ENCODE peak calls at places on chromosomes 11 and 22, in nine cellular contexts. U, A, Y, T, H, W, C, V and L are unnamed samples.

GRCh38 chr11:68773521-68774187 is 22.3 kb upstream of the TESMIN start:
- DNase-seq in U (no peak), V (no peak), H (peak), W (no peak), A (no peak), C (no peak), Y (no peak), T (no peak), L (no peak)

GRCh38 chr22:32409977-32410376 is 2.1 kb downstream of the RTCB start:
- DNase-seq in T (no peak), Y (no peak), A (no peak), U (no peak), V (no peak), C (no peak), W (no peak), H (no peak), L (no peak)

GRCh38 chr22:44906999-44907644 is 102.7 kb downstream of the PHF21B start:
- DNase-seq in A (no peak), T (no peak), H (no peak), Y (no peak), U (no peak), C (no peak), V (no peak), W (no peak), L (no peak)

GRCh38 chr22:37016134-37016910 is 2.9 kb downstream of the TST start:
- DNase-seq in U (no peak), Y (no peak), H (no peak), V (no peak), A (no peak), W (no peak), T (no peak), C (no peak), L (no peak)

GRCh38 chr11:59641156-59641555 is 25.6 kb upstream of the OSBP start:
- DNase-seq in Y (no peak), V (no peak), A (no peak), H (no peak), W (no peak), C (no peak), U (no peak), T (no peak), L (no peak)

GRCh38 chr11:9260182-9261146 is 4.7 kb downstream of the DENND5A start:
- DNase-seq in A (peak), V (no peak), Y (no peak), T (no peak), W (peak), U (no peak), H (no peak), C (no peak), L (peak)

GRCh38 chr11:71207996-71208774 is 44.2 kb downstream of the SHANK2 start:
- DNase-seq in T (no peak), V (no peak), W (no peak), Y (no peak), H (no peak), U (no peak), C (no peak), A (no peak), L (no peak)

GRCh38 chr11:18364495-18365047 is 29.8 kb upstream of the LDHA start:
- DNase-seq in U (no peak), H (no peak), Y (no peak), C (no peak), A (no peak), W (no peak), T (no peak), V (no peak), L (no peak)

GRCh38 chr11:28581286-28582242 is 473.4 kb downstream of the METTL15 start:
- DNase-seq in T (no peak), A (no peak), U (no peak), H (peak), W (no peak), V (no peak), C (no peak), Y (peak), L (no peak)

GRCh38 chr22:41021655-41022454 is 70.5 kb upstream of the EP300 start:
- DNase-seq in V (peak), H (peak), C (peak), Y (peak), A (peak), T (peak), U (peak), W (peak), L (peak)

GRCh38 chr11:70016666-70017347 is 61.3 kb upstream of the ANO1 start:
- DNase-seq in U (no peak), C (no peak), Y (peak), H (peak), W (no peak), V (no peak), T (no peak), A (no peak), L (no peak)

GRCh38 chr11:57434640-57435546 is 8.0 kb upstream of the SLC43A3 start:
- DNase-seq in C (no peak), T (peak), A (no peak), W (no peak), V (peak), U (no peak), H (peak), Y (peak), L (no peak)

GRCh38 chr11:128610765-128611617 is 23.6 kb upstream of the ETS1 start:
- DNase-seq in V (no peak), C (peak), Y (no peak), A (peak), T (no peak), U (peak), W (no peak), H (no peak), L (peak)

GRCh38 chr22:19770349-19771220 is 10.0 kb downstream of the TBX1 start:
- DNase-seq in W (no peak), C (no peak), Y (no peak), A (no peak), H (no peak), V (no peak), T (no peak), U (no peak), L (no peak)

GRCh38 chr11:102780491-102780918 is at the start of gene MMP10:
- DNase-seq in C (no peak), A (no peak), Y (peak), H (peak), W (peak), T (peak), V (no peak), U (no peak), L (no peak)

GRCh38 chr11:62054484-62055121 is 69.2 kb upstream of the INCENP start:
- DNase-seq in W (no peak), V (no peak), T (peak), H (no peak), U (no peak), C (no peak), Y (peak), A (peak), L (peak)

GRCh38 chr11:44892843-44893242 is 57.8 kb downstream of the TP53I11 start:
- DNase-seq in A (no peak), T (no peak), C (no peak), U (no peak), Y (no peak), V (no peak), H (no peak), W (no peak), L (no peak)

GRCh38 chr11:86435711-86436110 is 61.0 kb downstream of the CCDC81 start:
- DNase-seq in V (no peak), H (no peak), T (no peak), C (no peak), Y (no peak), U (no peak), A (no peak), W (no peak), L (no peak)

GRCh38 chr11:70477607-70478006 is 79.3 kb downstream of the CTTN start:
- DNase-seq in T (no peak), A (no peak), C (no peak), W (peak), H (no peak), Y (no peak), U (no peak), V (no peak), L (no peak)

GRCh38 chr22:42969348-42969975 is 45.5 kb downstream of the PACSIN2 start:
- DNase-seq in C (no peak), H (peak), A (no peak), W (no peak), V (no peak), T (no peak), Y (no peak), U (no peak), L (no peak)

GRCh38 chr22:18933914-18934313 is 2.2 kb downstream of the PRODH start:
- DNase-seq in C (no peak), A (no peak), V (no peak), T (no peak), Y (no peak), U (no peak), H (no peak), W (no peak), L (no peak)

GRCh38 chr11:95711945-95712221 is 77.7 kb downstream of the FAM76B start:
- DNase-seq in T (no peak), U (no peak), H (no peak), A (no peak), Y (no peak), V (no peak), C (no peak), W (no peak), L (no peak)

GRCh38 chr11:117992136-117992535 is 5.9 kb downstream of the IL10RA start:
- DNase-seq in Y (no peak), H (no peak), C (no peak), U (no peak), V (no peak), W (no peak), T (no peak), A (no peak), L (no peak)

GRCh38 chr11:46912526-46913150 is 5.7 kb downstream of the LRP4 start:
- DNase-seq in W (no peak), T (peak), U (no peak), V (peak), C (no peak), H (peak), Y (no peak), A (no peak), L (no peak)

GRCh38 chr11:17533341-17533740 is 10.9 kb downstream of the USH1C start:
- DNase-seq in C (no peak), W (no peak), U (no peak), A (no peak), V (no peak), Y (no peak), H (no peak), T (no peak), L (no peak)

GRCh38 chr11:68782711-68783110 is 31.4 kb upstream of the TESMIN start:
- DNase-seq in V (no peak), Y (no peak), W (no peak), T (no peak), A (no peak), U (no peak), H (no peak), C (no peak), L (no peak)

GRCh38 chr11:64146036-64146943 is 19.6 kb downstream of the MACROD1 start:
- DNase-seq in V (no peak), U (peak), H (peak), C (peak), T (no peak), W (peak), Y (peak), A (peak), L (peak)

GRCh38 chr11:112174789-112175595 is at the start of gene BCO2:
- DNase-seq in A (peak), H (peak), V (peak), T (peak), C (peak), U (peak), Y (peak), W (peak), L (peak)

GRCh38 chr11:22491826-22492225 is 133.8 kb downstream of the FANCF start:
- DNase-seq in W (peak), H (peak), C (no peak), V (no peak), T (no peak), A (no peak), Y (no peak), U (no peak), L (no peak)